ENCODE peak calls at places on chromosome 17, in four cellular contexts. I is GM13976, E is AG09319, J is GM06990. L is an unnamed sample.

GRCh38 chr17:62719586-62719985 is 88.5 kb downstream of the MARCHF10 start:
- DNase-seq in E (no peak), J (no peak), I (no peak), L (no peak)

GRCh38 chr17:7838291-7839075 is 4.5 kb downstream of the KDM6B start:
- DNase-seq in J (no peak), E (no peak), I (no peak), L (peak)

GRCh38 chr17:62045109-62045508 is 20.0 kb downstream of the MED13 start:
- DNase-seq in I (no peak), E (no peak), J (no peak), L (no peak)

GRCh38 chr17:32998893-32999240 is 7.2 kb downstream of the SPACA3 start:
- DNase-seq in I (no peak), J (no peak), E (peak), L (no peak)

GRCh38 chr17:59425085-59425901 is 93.8 kb downstream of the YPEL2 start:
- DNase-seq in E (no peak), I (peak), J (no peak), L (peak)

GRCh38 chr17:39751637-39752036 is 13.9 kb downstream of the GRB7 start:
- DNase-seq in J (no peak), E (no peak), I (no peak), L (no peak)

GRCh38 chr17:62648954-62649294 is 21.5 kb downstream of the MRC2 start:
- DNase-seq in E (no peak), I (no peak), J (no peak), L (no peak)

GRCh38 chr17:3535253-3535995 is 22.2 kb downstream of the TRPV3 start:
- DNase-seq in I (peak), J (peak), E (peak), L (peak)

GRCh38 chr17:40251576-40251975 is 32.5 kb downstream of the WIPF2 start:
- DNase-seq in J (no peak), I (no peak), E (peak), L (no peak)

GRCh38 chr17:75087558-75088453 is at the start of gene SLC16A5:
- DNase-seq in I (peak), E (peak), J (no peak), L (peak)

GRCh38 chr17:78562734-78563133 is 14.5 kb downstream of the DNAH17 start:
- DNase-seq in E (no peak), J (no peak), I (no peak), L (no peak)

GRCh38 chr17:78559024-78559423 is 18.2 kb downstream of the DNAH17 start:
- DNase-seq in J (no peak), E (no peak), I (no peak), L (no peak)

GRCh38 chr17:78559749-78560368 is 17.3 kb downstream of the DNAH17 start:
- DNase-seq in E (no peak), J (no peak), I (no peak), L (no peak)

GRCh38 chr17:78560731-78561130 is 16.5 kb downstream of the DNAH17 start:
- DNase-seq in I (no peak), J (no peak), E (no peak), L (no peak)

DNA sequence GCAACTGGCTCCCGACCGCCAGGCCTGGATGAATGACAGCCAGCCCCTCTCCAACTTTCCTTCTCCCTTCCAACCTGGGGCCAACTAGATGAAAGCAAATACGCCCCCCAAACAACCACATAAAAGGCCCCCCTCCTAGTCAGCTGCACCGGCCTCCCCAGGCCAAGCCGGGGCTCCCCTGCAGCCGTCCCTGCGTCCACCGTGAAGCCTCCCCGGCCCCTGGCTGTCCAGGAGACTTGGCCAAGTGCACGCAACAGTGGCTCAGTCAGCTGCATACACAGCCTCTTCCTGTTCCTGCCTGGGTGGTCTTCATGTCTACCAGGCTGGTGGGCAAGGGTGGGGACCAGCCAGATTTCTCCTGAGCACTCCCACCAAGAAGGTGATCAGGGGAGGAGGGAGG is 16.0 kb downstream of the DNAH17 start:
- DNase-seq in E (no peak), I (no peak), J (no peak), L (no peak)
- TF ChIP-seq CTCF in E (no peak), I (no peak), J (no peak), L (no peak)

GRCh38 chr17:64017381-64017980 is 3.0 kb downstream of the ICAM2 start:
- DNase-seq in E (no peak), J (no peak), I (no peak), L (no peak)
- TF ChIP-seq CTCF in E (peak), J (peak), I (no peak), L (peak)

DNA sequence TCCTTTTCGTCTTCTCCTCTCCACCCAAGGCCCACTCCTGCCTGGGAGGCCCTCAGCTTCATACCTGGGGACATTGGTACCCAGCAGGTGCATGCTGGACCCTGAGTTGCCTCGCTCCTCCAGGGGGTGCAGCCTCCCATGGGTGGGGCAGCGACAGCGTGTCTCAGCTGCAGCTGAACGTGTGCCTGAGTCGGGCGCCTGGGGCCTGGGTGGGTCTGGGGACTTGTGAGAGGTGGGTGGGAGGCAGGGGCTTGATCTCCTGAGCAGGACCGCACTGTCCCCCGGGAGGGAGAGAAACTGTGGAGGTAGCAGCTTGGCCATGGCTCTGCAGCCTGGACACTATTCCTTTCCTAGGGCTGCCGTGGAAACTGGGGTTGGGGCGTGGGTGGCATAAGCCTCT is 24.8 kb upstream of the ENGASE start:
- DNase-seq in J (no peak), I (no peak), E (no peak), L (no peak)
- TF ChIP-seq CTCF in J (no peak), I (no peak), E (no peak), L (no peak)

DNA sequence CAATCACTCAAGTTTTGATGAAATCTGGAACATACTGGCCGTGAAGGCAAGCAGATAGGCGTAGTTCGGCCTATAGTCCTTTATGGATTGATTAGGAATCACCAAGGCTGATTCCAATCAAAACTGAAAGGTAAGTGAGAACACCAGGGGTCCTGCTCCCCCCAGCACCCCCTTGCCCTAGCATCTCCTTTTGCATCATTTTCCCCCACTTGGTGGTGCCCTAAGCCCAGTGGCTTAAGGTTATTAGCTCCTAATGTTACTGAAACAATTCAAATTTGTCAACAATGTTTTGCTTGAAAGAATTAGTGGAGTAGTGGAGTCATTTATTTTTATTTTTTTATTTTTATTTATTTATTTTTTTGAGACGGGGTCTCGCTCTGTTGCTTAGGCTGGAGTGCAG is 4.9 kb downstream of the SLFN14 start:
- DNase-seq in J (no peak), I (no peak), E (no peak), L (no peak)
- TF ChIP-seq CTCF in J (no peak), I (no peak), E (no peak), L (no peak)

GRCh38 chr17:17205368-17206148 is 575 bp downstream of the PLD6 start:
- DNase-seq in E (no peak), J (peak), I (peak), L (no peak)
- TF ChIP-seq CTCF in E (no peak), J (no peak), I (no peak), L (no peak)

DNA sequence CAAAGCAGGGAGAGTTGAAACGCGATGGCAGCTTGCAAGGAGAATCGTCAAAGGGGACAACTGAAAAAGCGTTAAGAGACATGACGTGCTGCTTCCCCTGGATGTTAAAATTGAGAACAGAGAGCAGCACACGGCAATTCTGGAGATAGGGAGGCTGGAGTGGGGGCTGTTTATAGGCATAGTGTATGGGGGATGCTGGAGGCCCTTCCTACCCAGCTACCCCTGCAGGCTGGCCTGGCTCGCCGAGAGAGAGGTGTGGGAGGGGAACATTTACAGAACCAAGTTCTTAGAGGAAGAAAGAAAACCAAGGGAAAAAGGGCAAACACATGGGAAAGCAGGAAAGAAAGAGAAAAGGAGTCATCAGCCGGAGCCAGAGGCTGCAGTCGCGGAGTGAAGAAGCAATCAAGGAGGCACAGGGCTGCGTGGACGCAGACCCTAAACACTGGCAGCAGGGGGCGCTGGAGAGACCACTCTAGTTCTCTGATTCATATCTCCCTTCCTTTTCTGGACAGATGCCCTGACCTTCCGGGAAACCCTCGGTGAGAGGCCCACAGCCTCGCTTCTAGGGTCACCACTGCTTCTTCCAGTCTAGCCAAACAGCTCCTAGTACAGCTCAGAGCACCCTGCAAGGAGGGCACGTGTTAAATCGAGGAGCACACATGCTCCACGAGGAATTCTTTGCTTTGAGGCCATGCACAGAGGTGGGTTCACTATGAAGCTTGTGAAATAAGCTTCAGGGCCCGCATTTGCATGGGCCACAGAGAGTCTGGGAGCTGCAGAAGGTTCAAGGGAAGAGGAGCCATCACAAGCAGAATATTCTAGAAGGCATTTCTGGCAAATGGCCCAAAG is 55.6 kb downstream of the MYH13 start:
- DNase-seq in J (peak), I (peak), E (peak), L (peak)
- TF ChIP-seq CTCF in J (peak), I (peak), E (peak), L (peak)

GRCh38 chr17:80364091-80364691 is 50.8 kb upstream of the ENDOV start:
- DNase-seq in I (no peak), J (no peak), E (no peak), L (peak)
- TF ChIP-seq CTCF in I (no peak), J (peak), E (peak), L (peak)

GRCh38 chr17:34099859-34100258 is 155.2 kb upstream of the CCL2 start:
- DNase-seq in I (no peak), E (no peak), J (no peak), L (no peak)

GRCh38 chr17:34095101-34095500 is 160.0 kb upstream of the CCL2 start:
- DNase-seq in J (no peak), I (no peak), E (no peak), L (no peak)

DNA sequence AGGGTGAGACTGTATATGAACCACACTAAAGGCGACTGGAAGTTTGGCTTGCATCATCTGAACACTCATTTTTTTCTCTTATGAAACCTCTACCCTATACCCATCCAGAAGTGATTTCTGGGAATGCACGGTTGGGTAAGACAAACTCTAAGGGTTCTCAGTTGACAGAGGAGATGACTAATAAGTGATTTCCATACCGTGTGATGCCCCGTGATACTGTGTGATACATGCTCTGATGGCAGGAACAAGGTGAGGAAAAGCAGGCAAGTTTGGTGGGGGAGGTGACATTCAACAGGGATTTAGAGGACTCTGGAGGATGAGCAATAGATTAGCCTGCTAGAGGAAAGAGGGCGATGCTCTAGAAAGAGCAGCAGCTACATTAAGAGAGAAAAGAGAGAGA is 156.4 kb upstream of the CCL2 start:
- DNase-seq in J (no peak), I (no peak), E (no peak), L (no peak)
- TF ChIP-seq CTCF in J (no peak), I (no peak), E (no peak), L (no peak)

GRCh38 chr17:80943346-80944145 is 48.1 kb upstream of the CHMP6 start:
- DNase-seq in E (no peak), J (no peak), I (no peak), L (peak)

GRCh38 chr17:80941171-80941570 is 50.5 kb upstream of the CHMP6 start:
- DNase-seq in J (no peak), I (no peak), E (no peak), L (no peak)

GRCh38 chr17:80944326-80944725 is 47.3 kb upstream of the CHMP6 start:
- DNase-seq in I (no peak), J (no peak), E (no peak), L (peak)

GRCh38 chr17:80941743-80942211 is 49.9 kb upstream of the CHMP6 start:
- DNase-seq in E (peak), I (no peak), J (no peak), L (peak)

DNA sequence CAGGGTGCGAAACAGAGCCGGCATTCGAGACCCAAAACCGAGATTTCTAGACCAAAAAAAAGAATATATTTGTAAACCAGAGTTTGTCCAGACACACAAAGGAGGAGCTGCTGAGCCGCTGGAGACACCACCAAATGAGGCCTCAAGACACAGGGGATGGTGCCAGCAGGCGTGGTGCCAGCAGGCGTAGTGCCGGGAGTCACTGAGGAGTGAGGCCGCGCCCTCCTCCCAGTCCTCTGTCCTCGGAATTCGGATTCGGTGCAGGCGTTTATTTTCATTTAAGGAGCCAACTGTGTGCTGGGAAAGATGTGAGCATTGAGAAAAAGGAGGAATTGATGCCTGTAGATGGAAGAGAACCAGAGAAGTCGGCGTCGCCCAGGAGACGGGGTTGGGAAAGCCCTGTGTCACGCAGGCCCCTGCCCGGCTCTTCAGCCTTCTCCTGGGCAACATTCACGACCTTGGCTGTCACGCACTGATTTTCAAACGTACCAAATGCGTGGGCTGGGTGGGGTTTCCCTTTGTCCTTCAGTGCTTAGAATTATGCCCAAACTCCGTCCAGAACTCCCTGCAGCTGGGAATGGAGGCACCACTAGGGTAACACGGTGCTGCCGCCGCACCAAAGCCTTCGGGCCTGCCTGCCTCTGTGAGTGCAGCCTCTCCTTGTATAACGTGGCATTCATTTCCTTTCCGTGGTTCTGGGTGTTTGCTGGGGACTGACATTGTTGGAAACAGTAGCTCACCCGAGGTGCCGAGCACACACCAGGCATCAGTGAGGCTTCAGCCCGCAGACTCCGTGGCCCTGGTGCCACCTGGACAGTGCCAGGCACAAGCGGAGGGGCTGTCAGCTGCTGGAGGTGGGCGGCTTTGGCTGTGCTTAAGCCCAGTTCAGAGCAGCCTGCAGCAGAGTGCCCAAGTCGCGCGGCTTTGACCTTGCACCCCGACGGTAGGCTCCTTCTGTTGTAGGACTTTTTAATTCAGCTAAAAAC is 49.0 kb upstream of the CHMP6 start:
- DNase-seq in I (no peak), J (no peak), E (peak), L (peak)
- TF ChIP-seq CTCF in I (no peak), J (no peak), E (peak), L (no peak)

DNA sequence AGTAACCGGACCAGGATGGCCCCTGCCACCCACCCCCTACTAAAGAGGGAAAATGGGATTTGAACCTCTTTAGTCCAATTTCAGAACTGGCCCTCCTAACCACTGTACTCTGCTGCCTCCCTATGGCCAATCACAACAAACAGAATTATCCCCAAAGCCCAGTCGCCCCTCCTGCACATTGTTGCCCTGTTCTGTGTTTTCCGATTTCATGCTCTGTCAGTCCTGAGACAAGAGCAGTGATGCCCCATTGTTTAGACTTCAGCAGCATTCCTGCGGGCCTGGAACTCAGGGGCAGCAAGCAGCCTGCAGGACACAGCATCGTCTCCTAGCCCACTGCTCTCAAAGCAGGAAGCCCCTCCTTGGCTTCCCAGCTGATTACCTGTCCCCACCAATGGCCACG is 20.5 kb upstream of the KLHL11 start:
- DNase-seq in E (no peak), I (no peak), J (no peak), L (no peak)
- TF ChIP-seq CTCF in E (peak), I (peak), J (peak), L (no peak)

L was measured in glutamatergic neuron.